ENCODE peak calls at places on chromosomes 16 and 17, in six cellular contexts. N is IMR-90, F is H1, U is neuronal stem cell, C is mesenchymal stem cell, X is H9. K is an unnamed sample.

GRCh38 chr17:19766421-19767270 is 18.5 kb upstream of the ALDH3A1 start:
- DNase-seq in F (peak; percentile 94), C (peak; percentile 60), X (peak; percentile 92), U (peak; percentile 72), N (peak; percentile 41), K (peak; percentile 47)

GRCh38 chr17:74632597-74632996 is 9.1 kb upstream of the CD300E start:
- DNase-seq in C (no peak), X (no peak), F (no peak), N (no peak), U (no peak), K (peak; percentile 4)

GRCh38 chr16:86010680-86011141 is 111.7 kb downstream of the IRF8 start:
- DNase-seq in X (no peak), U (no peak), C (no peak), F (no peak), N (no peak), K (no peak)

GRCh38 chr17:49747632-49748031 is 16.3 kb downstream of the FAM117A start:
- DNase-seq in F (no peak), U (no peak), C (no peak), X (no peak), N (no peak), K (no peak)

GRCh38 chr16:58933186-58933585 is 199.1 kb upstream of the GOT2 start:
- DNase-seq in C (no peak), U (no peak), F (no peak), X (no peak), N (no peak), K (no peak)

GRCh38 chr16:83068686-83069085 is 441.9 kb downstream of the CDH13 start:
- DNase-seq in U (no peak), F (no peak), X (no peak), N (peak; percentile 46), C (peak; percentile 27), K (no peak)

GRCh38 chr16:81600275-81600674 is 155.7 kb downstream of the CMIP start:
- DNase-seq in C (peak; percentile 91), N (peak; percentile 62), U (peak; percentile 31), X (no peak), F (no peak), K (peak; percentile 91)

GRCh38 chr16:22232277-22233049 is 26.4 kb downstream of the EEF2K start:
- DNase-seq in C (peak; percentile 26), X (no peak), F (no peak), U (no peak), N (peak; percentile 72), K (peak; percentile 54)

GRCh38 chr16:28569011-28569410 is 15.3 kb downstream of the SGF29 start:
- DNase-seq in F (no peak), C (peak; percentile 38), N (peak; percentile 68), U (no peak), X (no peak), K (no peak)

GRCh38 chr17:71176315-71176714 is 944.5 kb upstream of the SOX9 start:
- DNase-seq in F (no peak), C (no peak), U (no peak), X (no peak), N (no peak), K (no peak)

GRCh38 chr16:57536306-57537193 is at the start of gene CCDC102A:
- DNase-seq in C (no peak), X (peak; percentile 57), U (no peak), N (no peak), F (peak; percentile 77), K (peak; percentile 25)

GRCh38 chr16:86635181-86635580 is 56.8 kb downstream of the FOXL1 start:
- DNase-seq in F (no peak), U (no peak), X (no peak), N (no peak), C (no peak), K (no peak)

GRCh38 chr17:42554250-42555121 is 1.8 kb downstream of the HSD17B1 start:
- DNase-seq in U (peak; percentile 86), X (peak; percentile 96), N (peak; percentile 76), F (peak; percentile 95), C (peak; percentile 84), K (peak; percentile 70)

GRCh38 chr16:58155839-58156238 is 26.7 kb upstream of the CFAP20 start:
- DNase-seq in F (no peak), C (no peak), N (no peak), X (no peak), U (no peak), K (no peak)

GRCh38 chr17:57918017-57918895 is 37.0 kb downstream of the CUEDC1 start:
- DNase-seq in N (peak; percentile 80), C (peak; percentile 56), X (no peak), U (no peak), F (no peak), K (no peak)

GRCh38 chr17:17506893-17507464 is 10.8 kb upstream of the RASD1 start:
- DNase-seq in F (no peak), U (no peak), N (no peak), C (no peak), X (no peak), K (no peak)

GRCh38 chr16:31477220-31478216 is 5.4 kb upstream of the SLC5A2 start:
- DNase-seq in X (peak; percentile 92), C (no peak), F (peak; percentile 86), U (no peak), N (no peak), K (peak; percentile 93)

GRCh38 chr16:31474778-31475738 is 3.1 kb downstream of the TGFB1I1 start:
- DNase-seq in N (no peak), U (no peak), X (no peak), C (no peak), F (no peak), K (no peak)

GRCh38 chr16:31474173-31474714 is 2.3 kb downstream of the TGFB1I1 start:
- DNase-seq in F (no peak), U (no peak), N (peak; percentile 90), X (no peak), C (peak; percentile 76), K (peak; percentile 32)

GRCh38 chr16:31476305-31477219 is 4.6 kb downstream of the TGFB1I1 start:
- DNase-seq in C (peak; percentile 23), X (peak; percentile 87), N (no peak), U (no peak), F (peak; percentile 86), K (peak; percentile 64)

GRCh38 chr16:31475949-31476304 is 4.0 kb downstream of the TGFB1I1 start:
- DNase-seq in C (no peak), N (no peak), U (no peak), X (peak; percentile 43), F (peak; percentile 56), K (no peak)
- H3K4me2 ChIP-seq in C (no peak overlapping the region), N (no peak overlapping the region), U (peak overlapping the region; percentile 93), X (peak overlapping the region; percentile 90), F (peak overlapping the region; percentile 62), K (no peak overlapping the region)

DNA sequence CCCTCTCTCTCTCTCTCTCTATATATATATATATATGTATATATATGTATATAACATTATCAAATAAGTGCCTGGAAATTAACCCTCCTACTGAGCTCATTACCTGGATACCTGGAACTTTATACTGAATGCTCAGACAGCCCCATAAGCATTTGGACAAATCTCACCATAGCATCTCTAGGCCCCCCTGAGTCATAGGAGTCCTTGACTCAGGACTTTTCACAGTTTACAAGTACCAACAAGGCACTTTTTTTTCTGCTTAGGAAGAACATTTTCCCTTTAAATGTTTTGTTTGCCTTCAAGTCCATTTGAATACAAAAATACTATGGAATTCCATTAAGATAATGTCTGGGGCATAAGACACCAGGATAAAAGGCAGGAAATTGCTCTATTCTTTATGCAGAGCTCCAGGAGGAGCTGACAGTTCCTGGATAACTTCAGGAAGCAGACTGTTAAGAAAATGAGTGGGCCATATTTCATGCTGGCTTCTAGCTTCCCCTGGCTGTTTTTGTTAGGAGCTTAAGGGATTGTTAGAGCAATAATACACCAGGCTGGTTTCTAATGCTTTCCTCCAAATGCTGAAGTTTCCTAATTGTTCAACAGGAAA is 171.7 kb upstream of the ASIC2 start:
- DNase-seq in U (no peak), F (no peak), C (peak; percentile 91), N (no peak), X (peak; percentile 9), K (no peak)
- H3K14ac ChIP-seq in U (no peak overlapping the region), F (no peak overlapping the region), C (no peak overlapping the region), N (no peak overlapping the region), X (no peak overlapping the region), K (no peak overlapping the region)

GRCh38 chr16:11916524-11917285 is 949 bp upstream of the GSPT1 start:
- DNase-seq in N (peak; percentile 41), F (no peak), U (no peak), X (no peak), C (peak; percentile 65), K (no peak)
- H3K18ac ChIP-seq in N (no peak overlapping the region), F (peak overlapping the region; percentile 5), U (no peak overlapping the region), X (no peak overlapping the region), C (peak overlapping the region; percentile 52), K (no peak overlapping the region)

DNA sequence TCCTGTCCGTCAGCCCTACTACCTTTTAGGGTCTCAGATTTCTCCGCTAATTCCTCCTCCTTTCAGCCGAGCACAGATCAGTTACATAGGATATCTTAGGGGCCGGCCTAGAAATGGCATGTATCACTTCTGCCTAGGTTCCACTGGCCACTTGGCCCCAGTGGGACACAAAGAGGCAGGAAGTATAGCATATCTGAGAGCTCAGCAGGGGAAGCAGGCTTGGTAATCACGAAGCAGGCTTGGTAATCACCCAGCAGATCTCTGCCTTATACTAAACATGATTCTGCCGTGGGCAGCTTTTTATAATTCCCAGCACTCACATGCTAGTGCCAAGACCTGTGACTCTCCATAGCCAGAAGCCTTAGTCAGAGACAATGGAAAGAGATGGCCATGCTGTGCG is 59.7 kb upstream of the CACNG5 start:
- DNase-seq in F (no peak), C (no peak), U (no peak), N (no peak), X (peak; percentile 28), K (no peak)
- H3K4me2 ChIP-seq in F (no peak overlapping the region), C (no peak overlapping the region), U (no peak overlapping the region), N (no peak overlapping the region), X (no peak overlapping the region), K (no peak overlapping the region)

DNA sequence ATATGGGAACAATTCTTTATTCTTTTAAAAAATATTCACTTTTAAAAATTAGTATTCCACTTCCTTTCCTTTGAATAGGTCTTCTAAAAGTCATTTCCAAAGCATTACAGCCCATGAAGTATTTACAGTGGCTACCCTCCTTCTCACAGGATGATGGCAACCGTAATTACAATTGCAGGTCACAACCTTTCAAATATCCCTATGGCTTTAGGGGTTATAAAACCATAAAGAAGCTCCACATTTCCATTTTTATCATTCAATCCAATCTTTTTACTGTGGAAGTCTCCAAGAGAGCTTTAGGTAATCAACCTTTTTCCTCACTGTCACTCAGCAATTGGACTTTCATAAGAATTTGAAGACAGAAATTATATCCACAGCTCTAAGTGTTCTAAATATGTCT is 488.9 kb upstream of the CA10 start:
- DNase-seq in F (no peak), U (no peak), N (no peak), C (no peak), X (no peak), K (no peak)
- H3K14ac ChIP-seq in F (no peak overlapping the region), U (no peak overlapping the region), N (no peak overlapping the region), C (no peak overlapping the region), X (no peak overlapping the region), K (no peak overlapping the region)

GRCh38 chr17:7496470-7497227 is 12.5 kb downstream of the POLR2A start:
- DNase-seq in U (no peak), N (no peak), X (no peak), C (no peak), F (no peak), K (no peak)
- H3K18ac ChIP-seq in U (no peak overlapping the region), N (no peak overlapping the region), X (no peak overlapping the region), C (no peak overlapping the region), F (no peak overlapping the region), K (no peak overlapping the region)

GRCh38 chr16:69040144-69040909 is 65.1 kb upstream of the HAS3 start:
- DNase-seq in C (peak; percentile 36), F (no peak), N (peak; percentile 58), U (no peak), X (no peak), K (no peak)
- H3K4me2 ChIP-seq in C (no peak overlapping the region), F (no peak overlapping the region), N (no peak overlapping the region), U (no peak overlapping the region), X (no peak overlapping the region), K (no peak overlapping the region)

GRCh38 chr17:63423963-63424362 is 22.1 kb downstream of the CYB561 start:
- DNase-seq in U (no peak), F (no peak), X (peak; percentile 30), N (no peak), C (no peak), K (no peak)
- H3K14ac ChIP-seq in U (no peak overlapping the region), F (no peak overlapping the region), X (no peak overlapping the region), N (no peak overlapping the region), C (no peak overlapping the region), K (no peak overlapping the region)

K was measured in trophoblast cell.